ENCODE peak calls at places on chromosomes 12 and 14, in six cellular contexts. M, E, T, B, O and Y are unnamed samples.

GRCh38 chr14:56199095-56199975 is 81.1 kb downstream of the PELI2 start:
- DNase-seq in M (no peak), E (no peak), T (peak; percentile 64), B (peak; percentile 99), O (no peak), Y (no peak)

GRCh38 chr12:30691122-30691879 is 4.4 kb downstream of the IPO8 start:
- DNase-seq in M (no peak), E (no peak), T (peak; percentile 82), B (peak; percentile 84), O (no peak), Y (no peak)

GRCh38 chr12:52186135-52186840 is 5.5 kb downstream of the KRT80 start:
- DNase-seq in M (peak; percentile 81), E (no peak), T (no peak), B (peak; percentile 63), O (no peak), Y (no peak)

GRCh38 chr12:63918788-63919300 is 74.3 kb downstream of the SRGAP1 start:
- DNase-seq in M (no peak), E (no peak), T (no peak), B (peak; percentile 96), O (no peak), Y (no peak)

GRCh38 chr14:80215756-80216581 is 4.7 kb upstream of the DIO2 start:
- DNase-seq in M (peak; percentile 53), E (no peak), T (no peak), B (no peak), O (no peak), Y (no peak)

GRCh38 chr12:49288412-49288853 is 6.5 kb upstream of the PRPH start:
- DNase-seq in M (peak; percentile 92), E (peak; percentile 74), T (no peak), B (peak; percentile 58), O (peak; percentile 52), Y (no peak)

GRCh38 chr12:19437996-19438395 is 1.3 kb upstream of the AEBP2 start:
- DNase-seq in M (no peak), E (peak; percentile 16), T (no peak), B (no peak), O (no peak), Y (peak; percentile 42)

GRCh38 chr12:101992091-101992490 is 69.7 kb downstream of the WASHC3 start:
- DNase-seq in M (no peak), E (no peak), T (no peak), B (peak; percentile 14), O (no peak), Y (no peak)

GRCh38 chr12:25433581-25434325 is 119.3 kb downstream of the LMNTD1 start:
- DNase-seq in M (no peak), E (no peak), T (no peak), B (peak; percentile 43), O (no peak), Y (no peak)